ENCODE peak calls at places on chromosomes 3 and 15, in ten cellular contexts. C is activated T-cell treated with anti-CD3 and anti-CD28 coated beads, Interleukin-2, amount 50 U/mL, for 1 hour; T is COR-L47; A is stimulated activated naive CD8-positive, alpha-beta T cell treated with anti-CD3 and anti-CD28 coated beads, Interleukin-15, amount 100 ng/mL, for 72 hours; Z is skeletal muscle cell; L is SK-N-SH; X is GM12865; M is psoas muscle; R is cardiac muscle cell; Q is Caco-2. O is an unnamed sample.
A peak's percentile ranks its signal among the peaks of the same experiment; 100 is the strongest.

GRCh38 chr3:190532626-190533155 is 18.8 kb downstream of the IL1RAP start:
- DNase-seq in C (no peak), T (no peak), A (no peak), Z (no peak), L (no peak), X (no peak), M (no peak), R (no peak), Q (no peak), O (no peak)

GRCh38 chr15:65400760-65401606 is 21.8 kb downstream of the IGDCC4 start:
- DNase-seq in C (peak; percentile 54), T (peak; percentile 91), A (peak; percentile 36), Z (peak; percentile 39), L (peak; percentile 91), X (peak; percentile 63), M (peak; percentile 73), R (peak; percentile 82), Q (peak; percentile 82), O (peak; percentile 93)

GRCh38 chr3:126835472-126836219 is 131.6 kb downstream of the CHCHD6 start:
- DNase-seq in C (no peak), T (no peak), A (no peak), Z (peak; percentile 34), L (peak; percentile 58), X (no peak), M (no peak), R (peak; percentile 34), Q (no peak), O (no peak)

GRCh38 chr3:23671901-23672589 is 133.7 kb upstream of the UBE2E1 start:
- DNase-seq in C (no peak), T (no peak), A (peak; percentile 5), Z (no peak), L (no peak), X (no peak), M (peak; percentile 14), R (peak; percentile 53), Q (no peak), O (no peak)

GRCh38 chr15:45254405-45255293 is 2.6 kb downstream of the SLC28A2 start:
- DNase-seq in C (no peak), T (no peak), A (no peak), Z (no peak), L (no peak), X (no peak), M (no peak), R (no peak), Q (no peak), O (no peak)

GRCh38 chr3:4460334-4460733 is 6.7 kb downstream of the SUMF1 start:
- DNase-seq in C (no peak), T (no peak), A (no peak), Z (no peak), L (no peak), X (no peak), M (no peak), R (no peak), Q (no peak), O (no peak)

GRCh38 chr3:133745981-133746721 is at the start of gene TF:
- DNase-seq in C (no peak), T (no peak), A (no peak), Z (no peak), L (peak; percentile 76), X (no peak), M (no peak), R (peak; percentile 27), Q (no peak), O (no peak)

GRCh38 chr3:49654955-49655556 is 19.1 kb upstream of the APEH start:
- DNase-seq in C (no peak), T (peak; percentile 82), A (no peak), Z (no peak), L (no peak), X (no peak), M (no peak), R (no peak), Q (no peak), O (peak; percentile 69)

GRCh38 chr15:63041982-63042878 is at the start of gene TPM1:
- DNase-seq in C (peak; percentile 25), T (peak; percentile 38), A (peak; percentile 4), Z (no peak), L (peak; percentile 83), X (no peak), M (peak; percentile 81), R (peak; percentile 95), Q (peak; percentile 93), O (peak; percentile 65)

GRCh38 chr3:195906865-195907729 is 1.3 kb downstream of the TNK2 start:
- DNase-seq in C (peak; percentile 73), T (peak; percentile 26), A (peak; percentile 70), Z (no peak), L (no peak), X (peak; percentile 86), M (peak; percentile 60), R (no peak), Q (no peak), O (no peak)

GRCh38 chr3:129226374-129226773 is 23.0 kb upstream of the COPG1 start:
- DNase-seq in C (no peak), T (no peak), A (no peak), Z (peak; percentile 83), L (peak; percentile 34), X (no peak), M (peak; percentile 91), R (peak; percentile 81), Q (no peak), O (no peak)

GRCh38 chr3:152271465-152272035 is 2.8 kb downstream of the MBNL1 start:
- DNase-seq in C (no peak), T (no peak), A (no peak), Z (no peak), L (no peak), X (no peak), M (no peak), R (no peak), Q (no peak), O (no peak)

GRCh38 chr15:70451861-70452653 is 311.3 kb downstream of the UACA start:
- DNase-seq in C (peak; percentile 57), T (no peak), A (no peak), Z (no peak), L (no peak), X (no peak), M (no peak), R (no peak), Q (no peak), O (no peak)

GRCh38 chr3:13419356-13420050 is 619 bp downstream of the NUP210 start:
- DNase-seq in C (peak; percentile 76), T (no peak), A (no peak), Z (no peak), L (peak; percentile 86), X (peak; percentile 63), M (peak; percentile 41), R (no peak), Q (peak; percentile 63), O (no peak)

GRCh38 chr3:52891615-52892081 is 5.7 kb downstream of the STIMATE start:
- DNase-seq in C (no peak), T (no peak), A (no peak), Z (peak; percentile 9), L (no peak), X (no peak), M (no peak), R (peak; percentile 53), Q (peak; percentile 33), O (no peak)

GRCh38 chr3:60365360-60365759 is 885.9 kb downstream of the FHIT start:
- DNase-seq in C (no peak), T (no peak), A (no peak), Z (no peak), L (no peak), X (no peak), M (no peak), R (peak; percentile 6), Q (no peak), O (no peak)

GRCh38 chr3:170660139-170660538 is 74.3 kb upstream of the SLC7A14 start:
- DNase-seq in C (no peak), T (no peak), A (no peak), Z (no peak), L (no peak), X (no peak), M (no peak), R (no peak), Q (no peak), O (no peak)

GRCh38 chr15:59372352-59373211 is at the start of gene MYO1E:
- DNase-seq in C (peak; percentile 31), T (peak; percentile 82), A (no peak), Z (peak; percentile 93), L (peak; percentile 93), X (peak; percentile 90), M (peak; percentile 81), R (peak; percentile 98), Q (peak; percentile 96), O (peak; percentile 96)

GRCh38 chr3:195224156-195224979 is 46.6 kb downstream of the XXYLT1 start:
- DNase-seq in C (no peak), T (no peak), A (no peak), Z (no peak), L (no peak), X (no peak), M (no peak), R (no peak), Q (no peak), O (no peak)

GRCh38 chr3:132368962-132369361 is 48.3 kb upstream of the DNAJC13 start:
- DNase-seq in C (no peak), T (no peak), A (no peak), Z (no peak), L (no peak), X (no peak), M (no peak), R (no peak), Q (no peak), O (no peak)

GRCh38 chr3:134896696-134897095 is 101.6 kb downstream of the EPHB1 start:
- DNase-seq in C (no peak), T (no peak), A (no peak), Z (no peak), L (no peak), X (no peak), M (no peak), R (no peak), Q (no peak), O (no peak)

GRCh38 chr3:69085543-69086132 is 901 bp downstream of the ARL6IP5 start:
- DNase-seq in C (no peak), T (no peak), A (no peak), Z (no peak), L (peak; percentile 35), X (peak; percentile 22), M (peak; percentile 45), R (peak; percentile 23), Q (peak; percentile 9), O (no peak)

GRCh38 chr15:45268135-45268534 is 16.1 kb downstream of the SLC28A2 start:
- DNase-seq in C (peak; percentile 18), T (no peak), A (no peak), Z (no peak), L (no peak), X (peak; percentile 20), M (no peak), R (no peak), Q (peak; percentile 39), O (no peak)

GRCh38 chr3:137987723-137988122 is 22.2 kb upstream of the CLDN18 start:
- DNase-seq in C (no peak), T (peak; percentile 50), A (no peak), Z (no peak), L (no peak), X (peak; percentile 45), M (no peak), R (no peak), Q (no peak), O (no peak)

GRCh38 chr15:91275844-91276243 is 175.8 kb downstream of the SV2B start:
- DNase-seq in C (no peak), T (no peak), A (no peak), Z (no peak), L (no peak), X (no peak), M (no peak), R (no peak), Q (no peak), O (no peak)

GRCh38 chr3:111764645-111765091 is 94.4 kb upstream of the PHLDB2 start:
- DNase-seq in C (no peak), T (no peak), A (no peak), Z (peak; percentile 66), L (no peak), X (no peak), M (no peak), R (peak; percentile 48), Q (peak; percentile 26), O (no peak)

GRCh38 chr15:80745888-80746287 is 33.3 kb upstream of the CEMIP start:
- DNase-seq in C (no peak), T (no peak), A (no peak), Z (no peak), L (no peak), X (no peak), M (no peak), R (no peak), Q (no peak), O (no peak)

GRCh38 chr3:138726966-138727365 is 107.8 kb downstream of the PIK3CB start:
- DNase-seq in C (no peak), T (no peak), A (no peak), Z (peak; percentile 29), L (no peak), X (no peak), M (no peak), R (peak; percentile 57), Q (no peak), O (no peak)